ENCODE peak calls at places on chromosome 13, in six cellular contexts. S is NCI-H774; T is fibroblast of the conjunctiva; Q is progenitor cell of endocrine pancreas; P is nucleus accumbens; C is activated CD4-positive, alpha-beta T cell treated with anti-CD3 and anti-CD28 coated beads for 4 hours. G is an unnamed sample.

GRCh38 chr13:97005631-97006262 is 11.5 kb upstream of the OXGR1 start:
- DNase-seq in S (no peak), T (no peak), Q (no peak), P (no peak), C (no peak), G (no peak)

GRCh38 chr13:82879921-82880320 is 1002.4 kb downstream of the SLITRK1 start:
- DNase-seq in S (no peak), T (no peak), Q (no peak), P (no peak), C (no peak), G (no peak)

GRCh38 chr13:63901630-63902029 is 2486.0 kb upstream of the PCDH20 start:
- DNase-seq in S (no peak), T (no peak), Q (no peak), P (no peak), C (no peak), G (no peak)

GRCh38 chr13:109152941-109153340 is 523.5 kb downstream of the MYO16 start:
- DNase-seq in S (no peak), T (no peak), Q (no peak), P (no peak), C (no peak), G (no peak)

GRCh38 chr13:24644051-24644450 is 36.2 kb upstream of the ATP12A start:
- DNase-seq in S (no peak), T (peak), Q (no peak), P (no peak), C (no peak), G (no peak)

GRCh38 chr13:108496364-108497215 is 132.8 kb upstream of the MYO16 start:
- DNase-seq in S (no peak), T (no peak), Q (no peak), P (no peak), C (no peak), G (no peak)

GRCh38 chr13:76864259-76864658 is 21.9 kb downstream of the KCTD12 start:
- DNase-seq in S (no peak), T (no peak), Q (no peak), P (no peak), C (no peak), G (no peak)

GRCh38 chr13:101127741-101128353 is 288.5 kb downstream of the NALCN start:
- DNase-seq in S (peak), T (peak), Q (no peak), P (no peak), C (peak), G (peak)

GRCh38 chr13:79386125-79386822 is 19.8 kb downstream of the RBM26 start:
- DNase-seq in S (no peak), T (no peak), Q (no peak), P (no peak), C (peak), G (no peak)

GRCh38 chr13:30750036-30750435 is 14.7 kb downstream of the ALOX5AP start:
- DNase-seq in S (no peak), T (no peak), Q (no peak), P (no peak), C (no peak), G (no peak)

GRCh38 chr13:106593131-106593530 is 25.2 kb upstream of the ARGLU1 start:
- DNase-seq in S (no peak), T (no peak), Q (no peak), P (no peak), C (no peak), G (no peak)

GRCh38 chr13:95643814-95644598 is 500 bp downstream of the DZIP1 start:
- DNase-seq in S (no peak), T (no peak), Q (peak), P (peak), C (no peak), G (no peak)

GRCh38 chr13:27379694-27380596 is 44.5 kb upstream of the GTF3A start:
- DNase-seq in S (peak), T (no peak), Q (peak), P (peak), C (peak), G (no peak)

GRCh38 chr13:36288794-36289391 is 8.7 kb downstream of the CCDC169 start:
- DNase-seq in S (no peak), T (no peak), Q (no peak), P (no peak), C (no peak), G (no peak)

GRCh38 chr13:41383400-41383799 is 72.3 kb downstream of the NAA16 start:
- DNase-seq in S (no peak), T (no peak), Q (no peak), P (no peak), C (no peak), G (no peak)

GRCh38 chr13:46778095-46778494 is 18.9 kb downstream of the ESD start:
- DNase-seq in S (no peak), T (no peak), Q (no peak), P (no peak), C (no peak), G (no peak)

GRCh38 chr13:66353664-66354063 is 876.5 kb downstream of the PCDH9 start:
- DNase-seq in S (no peak), T (no peak), Q (no peak), P (no peak), C (no peak), G (no peak)

GRCh38 chr13:81874253-81874652 is 1533.3 kb upstream of the SPRY2 start:
- DNase-seq in S (no peak), T (no peak), Q (no peak), P (no peak), C (no peak), G (no peak)

GRCh38 chr13:21054313-21054712 is 7.1 kb downstream of the LATS2 start:
- DNase-seq in S (no peak), T (no peak), Q (no peak), P (no peak), C (no peak), G (no peak)

GRCh38 chr13:91045351-91046034 is 302.0 kb upstream of the MIR17HG start:
- DNase-seq in S (no peak), T (no peak), Q (no peak), P (no peak), C (no peak), G (no peak)

GRCh38 chr13:102197193-102197592 is 204.7 kb downstream of the FGF14 start:
- DNase-seq in S (no peak), T (no peak), Q (no peak), P (no peak), C (no peak), G (no peak)

GRCh38 chr13:19836472-19836871 is 27.0 kb downstream of the ZMYM5 start:
- DNase-seq in S (no peak), T (no peak), Q (no peak), P (no peak), C (no peak), G (no peak)

G was measured in AG09319.